ENCODE peak calls at places on chromosome 1, in six cellular contexts. One of them, this sample, is unnamed.

GRCh38 chr1:100543640-100544039 is 5.7 kb downstream of the GPR88 start:
- DNase-seq in left ventricle myocardium inferior: no peak
- DNase-seq in DMS79: no peak
- DNase-seq in HCEC 1CT: peak; percentile 9
- DNase-seq in stimulated activated naive B cell treated with anti-CD40 and anti-IgM and Interleukin-4, amounts not matched to agents 10 μg/mL and 1 μg/mL and 100 μg/mL, for 72 hours: no peak
- DNase-seq in IMR-90: no peak
- DNase-seq in this sample: no peak

GRCh38 chr1:113860891-113861290 is 10.6 kb downstream of the PTPN22 start:
- DNase-seq in left ventricle myocardium inferior: no peak
- DNase-seq in DMS79: no peak
- DNase-seq in HCEC 1CT: peak; percentile 88
- DNase-seq in stimulated activated naive B cell treated with anti-CD40 and anti-IgM and Interleukin-4, amounts not matched to agents 10 μg/mL and 1 μg/mL and 100 μg/mL, for 72 hours: no peak
- DNase-seq in IMR-90: peak; percentile 80
- DNase-seq in this sample: peak; percentile 71

GRCh38 chr1:3563610-3564009 is 47.7 kb downstream of the MEGF6 start:
- DNase-seq in left ventricle myocardium inferior: no peak
- DNase-seq in DMS79: no peak
- DNase-seq in HCEC 1CT: no peak
- DNase-seq in stimulated activated naive B cell treated with anti-CD40 and anti-IgM and Interleukin-4, amounts not matched to agents 10 μg/mL and 1 μg/mL and 100 μg/mL, for 72 hours: no peak
- DNase-seq in IMR-90: no peak
- DNase-seq in this sample: no peak

GRCh38 chr1:33163621-33164071 is 18.2 kb downstream of the TRIM62 start:
- DNase-seq in left ventricle myocardium inferior: no peak
- DNase-seq in DMS79: no peak
- DNase-seq in HCEC 1CT: no peak
- DNase-seq in stimulated activated naive B cell treated with anti-CD40 and anti-IgM and Interleukin-4, amounts not matched to agents 10 μg/mL and 1 μg/mL and 100 μg/mL, for 72 hours: no peak
- DNase-seq in IMR-90: peak; percentile 90
- DNase-seq in this sample: peak; percentile 96

GRCh38 chr1:229111703-229112319 is 159.1 kb upstream of the RAB4A start:
- DNase-seq in left ventricle myocardium inferior: no peak
- DNase-seq in DMS79: no peak
- DNase-seq in HCEC 1CT: no peak
- DNase-seq in stimulated activated naive B cell treated with anti-CD40 and anti-IgM and Interleukin-4, amounts not matched to agents 10 μg/mL and 1 μg/mL and 100 μg/mL, for 72 hours: no peak
- DNase-seq in IMR-90: peak; percentile 2
- DNase-seq in this sample: no peak

GRCh38 chr1:64956733-64957441 is 9.5 kb downstream of the JAK1 start:
- DNase-seq in left ventricle myocardium inferior: no peak
- DNase-seq in DMS79: no peak
- DNase-seq in HCEC 1CT: no peak
- DNase-seq in stimulated activated naive B cell treated with anti-CD40 and anti-IgM and Interleukin-4, amounts not matched to agents 10 μg/mL and 1 μg/mL and 100 μg/mL, for 72 hours: peak; percentile 76
- DNase-seq in IMR-90: no peak
- DNase-seq in this sample: no peak

GRCh38 chr1:33895396-33895795 is 31.5 kb downstream of the HMGB4 start:
- DNase-seq in left ventricle myocardium inferior: no peak
- DNase-seq in DMS79: no peak
- DNase-seq in HCEC 1CT: no peak
- DNase-seq in stimulated activated naive B cell treated with anti-CD40 and anti-IgM and Interleukin-4, amounts not matched to agents 10 μg/mL and 1 μg/mL and 100 μg/mL, for 72 hours: no peak
- DNase-seq in IMR-90: no peak
- DNase-seq in this sample: no peak

GRCh38 chr1:55446351-55446750 is 231.2 kb upstream of the USP24 start:
- DNase-seq in left ventricle myocardium inferior: no peak
- DNase-seq in DMS79: no peak
- DNase-seq in HCEC 1CT: peak; percentile 60
- DNase-seq in stimulated activated naive B cell treated with anti-CD40 and anti-IgM and Interleukin-4, amounts not matched to agents 10 μg/mL and 1 μg/mL and 100 μg/mL, for 72 hours: no peak
- DNase-seq in IMR-90: peak; percentile 54
- DNase-seq in this sample: no peak

GRCh38 chr1:53166912-53167311 is 24.5 kb upstream of the SLC1A7 start:
- DNase-seq in left ventricle myocardium inferior: no peak
- DNase-seq in DMS79: no peak
- DNase-seq in HCEC 1CT: no peak
- DNase-seq in stimulated activated naive B cell treated with anti-CD40 and anti-IgM and Interleukin-4, amounts not matched to agents 10 μg/mL and 1 μg/mL and 100 μg/mL, for 72 hours: no peak
- DNase-seq in IMR-90: no peak
- DNase-seq in this sample: no peak

GRCh38 chr1:96236156-96236739 is 485.3 kb upstream of the PTBP2 start:
- DNase-seq in left ventricle myocardium inferior: no peak
- DNase-seq in DMS79: no peak
- DNase-seq in HCEC 1CT: peak; percentile 59
- DNase-seq in stimulated activated naive B cell treated with anti-CD40 and anti-IgM and Interleukin-4, amounts not matched to agents 10 μg/mL and 1 μg/mL and 100 μg/mL, for 72 hours: no peak
- DNase-seq in IMR-90: peak; percentile 75
- DNase-seq in this sample: peak; percentile 80

GRCh38 chr1:76726251-76726650 is 141.0 kb upstream of the ST6GALNAC5 start:
- DNase-seq in left ventricle myocardium inferior: no peak
- DNase-seq in DMS79: no peak
- DNase-seq in HCEC 1CT: peak; percentile 3
- DNase-seq in stimulated activated naive B cell treated with anti-CD40 and anti-IgM and Interleukin-4, amounts not matched to agents 10 μg/mL and 1 μg/mL and 100 μg/mL, for 72 hours: no peak
- DNase-seq in IMR-90: no peak
- DNase-seq in this sample: no peak

GRCh38 chr1:67214420-67215174 is 48.3 kb downstream of the IL23R start:
- DNase-seq in left ventricle myocardium inferior: no peak
- DNase-seq in DMS79: no peak
- DNase-seq in HCEC 1CT: no peak
- DNase-seq in stimulated activated naive B cell treated with anti-CD40 and anti-IgM and Interleukin-4, amounts not matched to agents 10 μg/mL and 1 μg/mL and 100 μg/mL, for 72 hours: peak; percentile 33
- DNase-seq in IMR-90: peak; percentile 29
- DNase-seq in this sample: no peak

GRCh38 chr1:222136869-222137268 is 395.0 kb upstream of the DUSP10 start:
- DNase-seq in left ventricle myocardium inferior: no peak
- DNase-seq in DMS79: no peak
- DNase-seq in HCEC 1CT: no peak
- DNase-seq in stimulated activated naive B cell treated with anti-CD40 and anti-IgM and Interleukin-4, amounts not matched to agents 10 μg/mL and 1 μg/mL and 100 μg/mL, for 72 hours: no peak
- DNase-seq in IMR-90: no peak
- DNase-seq in this sample: no peak

GRCh38 chr1:195745170-195746009 is 862.9 kb downstream of the KCNT2 start:
- DNase-seq in left ventricle myocardium inferior: no peak
- DNase-seq in DMS79: no peak
- DNase-seq in HCEC 1CT: no peak
- DNase-seq in stimulated activated naive B cell treated with anti-CD40 and anti-IgM and Interleukin-4, amounts not matched to agents 10 μg/mL and 1 μg/mL and 100 μg/mL, for 72 hours: no peak
- DNase-seq in IMR-90: peak; percentile 61
- DNase-seq in this sample: no peak

GRCh38 chr1:109988349-109988914 is 3.9 kb downstream of the AHCYL1 start:
- DNase-seq in left ventricle myocardium inferior: no peak
- DNase-seq in DMS79: no peak
- DNase-seq in HCEC 1CT: no peak
- DNase-seq in stimulated activated naive B cell treated with anti-CD40 and anti-IgM and Interleukin-4, amounts not matched to agents 10 μg/mL and 1 μg/mL and 100 μg/mL, for 72 hours: no peak
- DNase-seq in IMR-90: no peak
- DNase-seq in this sample: no peak